ENCODE peak calls at places on chromosome 16, in seven cellular contexts. Q, X, I, G, P, W and B are unnamed samples.

GRCh38 chr16:57604177-57604576 is 24.3 kb upstream of the ADGRG1 start:
- DNase-seq in Q (no peak), X (no peak), I (no peak), G (no peak), P (no peak), W (peak; percentile 1), B (no peak)

GRCh38 chr16:12819126-12820117 is 15.7 kb upstream of the CPPED1 start:
- DNase-seq in Q (peak; percentile 59), X (peak; percentile 24), I (peak; percentile 59), G (peak; percentile 72), P (peak; percentile 41), W (peak; percentile 71), B (peak; percentile 75)

GRCh38 chr16:81905277-81905676 is 106.0 kb downstream of the SDR42E1 start:
- DNase-seq in Q (no peak), X (no peak), I (no peak), G (no peak), P (no peak), W (no peak), B (no peak)

GRCh38 chr16:57639172-57639571 is 10.7 kb downstream of the ADGRG1 start:
- DNase-seq in Q (peak; percentile 89), X (no peak), I (no peak), G (no peak), P (peak; percentile 35), W (no peak), B (peak; percentile 57)

GRCh38 chr16:47949276-47949675 is 206.5 kb downstream of the ABCC12 start:
- DNase-seq in Q (no peak), X (no peak), I (no peak), G (no peak), P (no peak), W (no peak), B (no peak)

GRCh38 chr16:9966569-9967157 is 215.6 kb downstream of the GRIN2A start:
- DNase-seq in Q (no peak), X (no peak), I (no peak), G (no peak), P (no peak), W (no peak), B (no peak)

GRCh38 chr16:23296994-23297393 is 5.1 kb upstream of the SCNN1B start:
- DNase-seq in Q (no peak), X (no peak), I (no peak), G (no peak), P (no peak), W (no peak), B (no peak)

GRCh38 chr16:55638256-55638655 is 17.5 kb upstream of the SLC6A2 start:
- DNase-seq in Q (no peak), X (no peak), I (no peak), G (no peak), P (no peak), W (no peak), B (no peak)

GRCh38 chr16:77344306-77344705 is 90.5 kb downstream of the ADAMTS18 start:
- DNase-seq in Q (no peak), X (no peak), I (no peak), G (no peak), P (peak; percentile 22), W (no peak), B (no peak)

GRCh38 chr16:4372578-4373355 is 1.1 kb downstream of the VASN start:
- DNase-seq in Q (no peak), X (peak; percentile 80), I (no peak), G (peak; percentile 71), P (peak; percentile 71), W (peak; percentile 79), B (peak; percentile 94)

GRCh38 chr16:4370151-4370550 is 1.5 kb upstream of the VASN start:
- DNase-seq in Q (no peak), X (no peak), I (no peak), G (peak; percentile 67), P (no peak), W (no peak), B (no peak)

GRCh38 chr16:4372315-4372577 is 598 bp downstream of the VASN start:
- DNase-seq in Q (no peak), X (no peak), I (no peak), G (no peak), P (peak; percentile 61), W (no peak), B (no peak)

GRCh38 chr16:4370570-4371480 is 823 bp upstream of the VASN start:
- DNase-seq in Q (no peak), X (peak; percentile 76), I (peak; percentile 82), G (peak; percentile 95), P (peak; percentile 89), W (peak; percentile 96), B (no peak)

GRCh38 chr16:4371481-4372314 is at the start of gene VASN:
- DNase-seq in Q (peak; percentile 73), X (peak; percentile 85), I (peak; percentile 80), G (peak; percentile 88), P (peak; percentile 95), W (peak; percentile 91), B (peak; percentile 93)
- H3K4me1 ChIP-seq in Q (peaks cover 45% of the 10 kb centered on the region), X (peaks cover 18% of the 10 kb centered on the region), I (peaks cover 60% of the 10 kb centered on the region), G (no peaks in the 10 kb centered on the region), P (peaks cover 43% of the 10 kb centered on the region), W (peaks cover 22% of the 10 kb centered on the region), B (peaks cover 59% of the 10 kb centered on the region)

GRCh38 chr16:88471115-88471514 is 18.0 kb downstream of the ZFPM1 start:
- DNase-seq in Q (no peak), X (no peak), I (no peak), G (no peak), P (no peak), W (no peak), B (no peak)

GRCh38 chr16:88473666-88474534 is 20.8 kb downstream of the ZFPM1 start:
- DNase-seq in Q (no peak), X (peak; percentile 57), I (peak; percentile 63), G (peak; percentile 87), P (peak; percentile 69), W (peak; percentile 81), B (peak; percentile 90)

GRCh38 chr16:88471575-88471974 is 18.5 kb downstream of the ZFPM1 start:
- DNase-seq in Q (no peak), X (no peak), I (no peak), G (no peak), P (no peak), W (no peak), B (no peak)

GRCh38 chr16:88472637-88473205 is 19.6 kb downstream of the ZFPM1 start:
- DNase-seq in Q (no peak), X (no peak), I (no peak), G (no peak), P (no peak), W (no peak), B (no peak)

GRCh38 chr16:88472042-88472441 is 19.0 kb downstream of the ZFPM1 start:
- DNase-seq in Q (no peak), X (no peak), I (no peak), G (no peak), P (no peak), W (no peak), B (no peak)
- H3K4me1 ChIP-seq in Q (peaks cover 7% of the 10 kb centered on the region), X (no peaks in the 10 kb centered on the region), I (no peaks in the 10 kb centered on the region), G (no peaks in the 10 kb centered on the region), P (peaks cover 2% of the 10 kb centered on the region), W (no peaks in the 10 kb centered on the region), B (peaks cover 35% of the 10 kb centered on the region)

GRCh38 chr16:85609539-85609938 is 3.6 kb upstream of the GSE1 start:
- DNase-seq in Q (no peak), X (no peak), I (no peak), G (no peak), P (no peak), W (no peak), B (no peak)
- H3K4me1 ChIP-seq in Q (peaks cover 57% of the 10 kb centered on the region), X (peaks cover 39% of the 10 kb centered on the region), I (peaks cover 28% of the 10 kb centered on the region), G (no peaks in the 10 kb centered on the region), P (peaks cover 29% of the 10 kb centered on the region), W (peaks cover 17% of the 10 kb centered on the region), B (peaks cover 23% of the 10 kb centered on the region)

GRCh38 chr16:74025-74424 is 1.6 kb upstream of the RHBDF1 start:
- DNase-seq in Q (no peak), X (no peak), I (peak; percentile 84), G (no peak), P (no peak), W (no peak), B (peak; percentile 72)
- H3K4me1 ChIP-seq in Q (peaks cover 65% of the 10 kb centered on the region), X (peaks cover 47% of the 10 kb centered on the region), I (peaks cover 78% of the 10 kb centered on the region), G (no peaks in the 10 kb centered on the region), P (peaks cover 43% of the 10 kb centered on the region), W (peaks cover 29% of the 10 kb centered on the region), B (no peaks in the 10 kb centered on the region)

GRCh38 chr16:68414581-68414980 is 33.7 kb downstream of the SMPD3 start:
- DNase-seq in Q (no peak), X (no peak), I (no peak), G (no peak), P (no peak), W (no peak), B (no peak)
- H3K4me1 ChIP-seq in Q (peaks cover 2% of the 10 kb centered on the region), X (no peaks in the 10 kb centered on the region), I (no peaks in the 10 kb centered on the region), G (peaks cover 2% of the 10 kb centered on the region), P (peaks cover 8% of the 10 kb centered on the region), W (no peaks in the 10 kb centered on the region), B (peaks cover 35% of the 10 kb centered on the region)

DNA sequence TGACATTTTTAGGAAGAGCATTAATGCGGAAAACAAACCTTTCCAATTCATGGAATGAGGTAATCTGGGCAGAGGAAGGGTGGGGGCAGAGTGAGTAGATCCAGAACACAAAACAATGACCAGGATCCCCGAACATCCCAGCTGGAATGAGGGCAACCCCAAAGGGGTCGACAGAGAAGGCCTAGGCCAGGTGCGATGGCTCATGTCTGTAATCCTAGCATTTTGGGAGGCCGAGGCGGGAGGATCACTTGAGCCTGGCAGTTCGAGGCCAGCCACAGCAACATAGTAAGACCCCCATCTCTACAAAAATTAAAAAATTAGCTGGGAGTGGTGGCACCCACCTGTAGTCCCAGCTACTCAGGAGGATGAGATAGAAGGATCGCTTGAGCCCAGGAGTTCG is 64.7 kb downstream of the ZFHX3 start:
- DNase-seq in Q (no peak), X (no peak), I (no peak), G (no peak), P (no peak), W (peak; percentile 55), B (no peak)
- H3K4me1 ChIP-seq in Q (peaks cover 5% of the 10 kb centered on the region), X (peaks cover 17% of the 10 kb centered on the region), I (peaks cover 30% of the 10 kb centered on the region), G (peaks cover 2% of the 10 kb centered on the region), P (peaks cover 9% of the 10 kb centered on the region), W (peaks cover 15% of the 10 kb centered on the region), B (no peaks in the 10 kb centered on the region)

GRCh38 chr16:70700101-70701020 is 14.5 kb upstream of the MTSS2 start:
- DNase-seq in Q (no peak), X (no peak), I (peak; percentile 77), G (peak; percentile 84), P (no peak), W (peak; percentile 91), B (peak; percentile 75)
- H3K4me1 ChIP-seq in Q (peaks cover 28% of the 10 kb centered on the region), X (peaks cover 28% of the 10 kb centered on the region), I (peaks cover 67% of the 10 kb centered on the region), G (peaks cover 4% of the 10 kb centered on the region), P (peaks cover 15% of the 10 kb centered on the region), W (peaks cover 40% of the 10 kb centered on the region), B (peaks cover 6% of the 10 kb centered on the region)

GRCh38 chr16:50506543-50506937 is 41.7 kb upstream of the NKD1 start:
- DNase-seq in Q (no peak), X (no peak), I (no peak), G (no peak), P (no peak), W (no peak), B (no peak)

GRCh38 chr16:50507397-50507796 is 40.8 kb upstream of the NKD1 start:
- DNase-seq in Q (no peak), X (no peak), I (no peak), G (no peak), P (no peak), W (no peak), B (no peak)

GRCh38 chr16:50505714-50506542 is 42.3 kb upstream of the NKD1 start:
- DNase-seq in Q (peak; percentile 12), X (no peak), I (peak; percentile 11), G (no peak), P (no peak), W (no peak), B (no peak)

GRCh38 chr16:50505115-50505514 is 43.1 kb upstream of the NKD1 start:
- DNase-seq in Q (no peak), X (no peak), I (no peak), G (no peak), P (no peak), W (no peak), B (no peak)

GRCh38 chr16:50509521-50510341 is 38.5 kb upstream of the NKD1 start:
- DNase-seq in Q (peak; percentile 23), X (no peak), I (no peak), G (no peak), P (no peak), W (peak; percentile 63), B (no peak)
- H3K4me1 ChIP-seq in Q (peaks cover 18% of the 10 kb centered on the region), X (no peaks in the 10 kb centered on the region), I (no peaks in the 10 kb centered on the region), G (no peaks in the 10 kb centered on the region), P (no peaks in the 10 kb centered on the region), W (no peaks in the 10 kb centered on the region), B (no peaks in the 10 kb centered on the region)